ENCODE peak calls at places on chromosomes 6 and 20, in six cellular contexts. H is SW 1271; K is CD8-positive, alpha-beta memory T cell; B is effector CD4-positive, alpha-beta T cell; J is CD4-positive, alpha-beta T cell; A is NCI-H2171. P is an unnamed sample.

GRCh38 chr6:44053106-44053756 is 74.0 kb downstream of the MRPL14 start:
- DNase-seq in H (no peak), K (no peak), B (no peak), J (no peak), A (no peak), P (no peak)

GRCh38 chr6:54802775-54803631 is 43.6 kb upstream of the FAM83B start:
- DNase-seq in H (no peak), K (no peak), B (no peak), J (no peak), A (no peak), P (peak)

GRCh38 chr6:111265842-111266241 is 178.5 kb downstream of the SLC16A10 start:
- DNase-seq in H (no peak), K (no peak), B (no peak), J (no peak), A (no peak), P (no peak)

GRCh38 chr6:169070506-169071176 is 183.0 kb downstream of the THBS2 start:
- DNase-seq in H (peak), K (no peak), B (no peak), J (no peak), A (no peak), P (peak)

GRCh38 chr20:32634041-32634805 is 39.5 kb downstream of the C20orf203 start:
- DNase-seq in H (no peak), K (no peak), B (no peak), J (no peak), A (no peak), P (no peak)

GRCh38 chr20:61055130-61055529 is 196.9 kb upstream of the CDH4 start:
- DNase-seq in H (no peak), K (no peak), B (no peak), J (peak), A (no peak), P (no peak)

GRCh38 chr6:33235221-33235634 is 26.9 kb downstream of the RING1 start:
- DNase-seq in H (no peak), K (no peak), B (no peak), J (no peak), A (peak), P (no peak)

GRCh38 chr6:43211960-43212359 is 17.3 kb downstream of the DNPH1 start:
- DNase-seq in H (no peak), K (no peak), B (no peak), J (no peak), A (no peak), P (no peak)

GRCh38 chr6:157014871-157015270 is 237.7 kb downstream of the ARID1B start:
- DNase-seq in H (no peak), K (no peak), B (no peak), J (no peak), A (no peak), P (no peak)

GRCh38 chr6:24603241-24603640 is 42.8 kb downstream of the KIAA0319 start:
- DNase-seq in H (no peak), K (no peak), B (no peak), J (no peak), A (no peak), P (no peak)

GRCh38 chr20:47789081-47789998 is 4.1 kb upstream of the SULF2 start:
- DNase-seq in H (no peak), K (no peak), B (no peak), J (no peak), A (no peak), P (no peak)

GRCh38 chr20:9150632-9151031 is 81.7 kb downstream of the PLCB4 start:
- DNase-seq in H (no peak), K (no peak), B (no peak), J (no peak), A (no peak), P (no peak)

GRCh38 chr6:111591370-111591900 is 14.2 kb downstream of the TRAF3IP2 start:
- DNase-seq in H (peak), K (no peak), B (no peak), J (no peak), A (peak), P (peak)

GRCh38 chr6:18405477-18406293 is 18.5 kb downstream of the RNF144B start:
- DNase-seq in H (peak), K (no peak), B (no peak), J (no peak), A (no peak), P (peak)